ENCODE peak calls at places on chromosomes 7 and 10, in five cellular contexts. One of them, this sample, is unnamed.

GRCh38 chr7:138072726-138073125 is 3.5 kb upstream of the AKR1D1 start:
- DNase-seq in hippocampal formation: no peak
- DNase-seq in NCI-H2029: no peak
- DNase-seq in WTC11: peak
- DNase-seq in astrocyte of the cerebellum: no peak
- DNase-seq in this sample: no peak

GRCh38 chr10:127740596-127740995 is 3.6 kb downstream of the FOXI2 start:
- DNase-seq in hippocampal formation: no peak
- DNase-seq in NCI-H2029: no peak
- DNase-seq in WTC11: no peak
- DNase-seq in astrocyte of the cerebellum: no peak
- DNase-seq in this sample: no peak

GRCh38 chr10:118407742-118408141 is 65.6 kb upstream of the FAM204A start:
- DNase-seq in hippocampal formation: no peak
- DNase-seq in NCI-H2029: no peak
- DNase-seq in WTC11: no peak
- DNase-seq in astrocyte of the cerebellum: no peak
- DNase-seq in this sample: no peak

GRCh38 chr10:92238586-92239098 is 52.2 kb downstream of the CPEB3 start:
- DNase-seq in hippocampal formation: no peak
- DNase-seq in NCI-H2029: no peak
- DNase-seq in WTC11: no peak
- DNase-seq in astrocyte of the cerebellum: no peak
- DNase-seq in this sample: no peak

GRCh38 chr7:73992104-73992562 is 35.8 kb upstream of the ELN start:
- DNase-seq in hippocampal formation: no peak
- DNase-seq in NCI-H2029: no peak
- DNase-seq in WTC11: no peak
- DNase-seq in astrocyte of the cerebellum: peak
- DNase-seq in this sample: peak

GRCh38 chr10:1169186-1169885 is 113.2 kb downstream of the WDR37 start:
- DNase-seq in hippocampal formation: no peak
- DNase-seq in NCI-H2029: no peak
- DNase-seq in WTC11: peak
- DNase-seq in astrocyte of the cerebellum: no peak
- DNase-seq in this sample: no peak

GRCh38 chr10:44008270-44008916 is 359.7 kb upstream of the ZNF32 start:
- DNase-seq in hippocampal formation: no peak
- DNase-seq in NCI-H2029: no peak
- DNase-seq in WTC11: no peak
- DNase-seq in astrocyte of the cerebellum: no peak
- DNase-seq in this sample: no peak

GRCh38 chr7:11881680-11882079 is 49.7 kb upstream of the THSD7A start:
- DNase-seq in hippocampal formation: no peak
- DNase-seq in NCI-H2029: no peak
- DNase-seq in WTC11: no peak
- DNase-seq in astrocyte of the cerebellum: no peak
- DNase-seq in this sample: no peak

GRCh38 chr7:134062460-134062859 is 64.7 kb upstream of the LRGUK start:
- DNase-seq in hippocampal formation: no peak
- DNase-seq in NCI-H2029: no peak
- DNase-seq in WTC11: no peak
- DNase-seq in astrocyte of the cerebellum: no peak
- DNase-seq in this sample: no peak

GRCh38 chr7:128163473-128163872 is 77.6 kb upstream of the LEP start:
- DNase-seq in hippocampal formation: no peak
- DNase-seq in NCI-H2029: no peak
- DNase-seq in WTC11: no peak
- DNase-seq in astrocyte of the cerebellum: no peak
- DNase-seq in this sample: no peak